ENCODE peak calls at places on chromosomes 11 and 22, in five cellular contexts. V is neural progenitor cell, D is H54, O is fibroblast of the aortic adventitia, N is MCF 10A. R is an unnamed sample.

GRCh38 chr11:133078591-133079179 is 453.6 kb downstream of the OPCML start:
- DNase-seq in D (peak), N (no peak), O (peak), V (peak), R (peak)

GRCh38 chr11:80473562-80473961 is 1032.7 kb upstream of the TENM4 start:
- DNase-seq in N (no peak), D (no peak), V (no peak), O (no peak), R (no peak)

GRCh38 chr22:29765905-29766631 is 739 bp downstream of the ZMAT5 start:
- DNase-seq in D (no peak), V (no peak), O (no peak), N (no peak), R (no peak)

GRCh38 chr11:126165366-126166156 is 45.9 kb downstream of the RPUSD4 start:
- DNase-seq in N (no peak), D (no peak), O (no peak), V (no peak), R (no peak)

GRCh38 chr11:17013548-17014320 is 480 bp downstream of the PLEKHA7 start:
- DNase-seq in D (no peak), N (peak), O (no peak), V (peak), R (no peak)

GRCh38 chr11:47967577-47968230 is 12.7 kb upstream of the PTPRJ start:
- DNase-seq in O (peak), N (no peak), V (no peak), D (no peak), R (peak)

GRCh38 chr11:95231881-95232605 is 1.0 kb upstream of the SESN3 start:
- DNase-seq in V (peak), D (no peak), N (peak), O (peak), R (peak)

GRCh38 chr11:7418916-7419315 is 66.4 kb upstream of the OLFML1 start:
- DNase-seq in O (no peak), N (no peak), D (no peak), V (no peak), R (no peak)

GRCh38 chr11:13294178-13294577 is 16.6 kb downstream of the BMAL1 start:
- DNase-seq in D (no peak), V (no peak), N (no peak), O (no peak), R (no peak)

GRCh38 chr11:86313793-86314192 is 11.8 kb downstream of the HIKESHI start:
- DNase-seq in N (no peak), O (no peak), V (no peak), D (no peak), R (no peak)

GRCh38 chr11:79440451-79441158 is at the start of gene TENM4:
- DNase-seq in V (peak), O (peak), D (peak), N (peak), R (peak)

R was measured in renal cortical epithelial cell.